ENCODE peak calls at places on chromosomes 12 and 14, in five cellular contexts. M is pancreas; S is mesothelial cell of epicardium; W is fibroblast of gingiva; P is stimulated activated CD4-positive, alpha-beta T cell treated with anti-CD3 and anti-CD28 coated beads, Interleukin-4, amount 100 ng/mL, for 48 hours. N is an unnamed sample.

GRCh38 chr14:75875958-75876357 is 105.8 kb downstream of the TGFB3 start:
- DNase-seq in M (no peak), S (no peak), W (no peak), P (no peak), N (no peak)

GRCh38 chr14:74302160-74302628 is 540 bp downstream of the ABCD4 start:
- DNase-seq in M (no peak), S (no peak), W (peak; percentile 53), P (no peak), N (no peak)

GRCh38 chr12:4148418-4149056 is 125.0 kb upstream of the CCND2 start:
- DNase-seq in M (no peak), S (no peak), W (no peak), P (no peak), N (peak; percentile 78)

GRCh38 chr12:125151284-125151683 is 86.0 kb downstream of the AACS start:
- DNase-seq in M (no peak), S (no peak), W (no peak), P (no peak), N (no peak)

GRCh38 chr12:128586630-128587029 is 237.1 kb downstream of the SLC15A4 start:
- DNase-seq in M (no peak), S (no peak), W (no peak), P (no peak), N (no peak)

GRCh38 chr14:105581551-105582341 is 55.4 kb downstream of the TMEM121 start:
- DNase-seq in M (peak; percentile 45), S (no peak), W (no peak), P (no peak), N (peak; percentile 29)

GRCh38 chr12:53564941-53565340 is 57.7 kb upstream of the NPFF start:
- DNase-seq in M (no peak), S (no peak), W (no peak), P (no peak), N (no peak)

GRCh38 chr12:55806982-55807381 is 10.5 kb downstream of the SARNP start:
- DNase-seq in M (no peak), S (no peak), W (no peak), P (no peak), N (no peak)

GRCh38 chr14:73289729-73290128 is 52.4 kb downstream of the PAPLN start:
- DNase-seq in M (no peak), S (no peak), W (peak; percentile 17), P (no peak), N (no peak)

GRCh38 chr14:75469606-75470237 is 41.9 kb downstream of the JDP2 start:
- DNase-seq in M (peak; percentile 94), S (no peak), W (peak; percentile 59), P (no peak), N (peak; percentile 82)

GRCh38 chr14:41498959-41499358 is 107.7 kb upstream of the LRFN5 start:
- DNase-seq in M (no peak), S (no peak), W (no peak), P (no peak), N (no peak)

GRCh38 chr12:57736743-57737466 is 1.6 kb downstream of the AGAP2 start:
- DNase-seq in M (peak; percentile 83), S (no peak), W (no peak), P (no peak), N (no peak)

GRCh38 chr14:68685419-68686211 is 107.3 kb downstream of the ZFP36L1 start:
- DNase-seq in M (no peak), S (no peak), W (no peak), P (peak; percentile 60), N (no peak)

GRCh38 chr12:84397279-84397678 is 515.3 kb downstream of the SLC6A15 start:
- DNase-seq in M (no peak), S (no peak), W (no peak), P (no peak), N (no peak)

GRCh38 chr12:89348894-89349669 is 3.2 kb downstream of the DUSP6 start:
- DNase-seq in M (no peak), S (no peak), W (no peak), P (no peak), N (no peak)

GRCh38 chr14:102516531-102517411 is 7.2 kb upstream of the ANKRD9 start:
- DNase-seq in M (peak; percentile 89), S (peak; percentile 56), W (no peak), P (peak; percentile 42), N (peak; percentile 94)

GRCh38 chr12:85310456-85311076 is 30.5 kb downstream of the ALX1 start:
- DNase-seq in M (no peak), S (no peak), W (peak; percentile 2), P (no peak), N (no peak)

GRCh38 chr14:88181072-88181471 is 142.0 kb downstream of the KCNK10 start:
- DNase-seq in M (no peak), S (no peak), W (no peak), P (no peak), N (no peak)

GRCh38 chr14:103594265-103594664 is 31.5 kb downstream of the COA8 start:
- DNase-seq in M (no peak), S (no peak), W (peak; percentile 84), P (no peak), N (no peak)

GRCh38 chr12:123532808-123533649 is 490 bp downstream of the RILPL1 start:
- DNase-seq in M (peak; percentile 82), S (no peak), W (peak; percentile 36), P (peak; percentile 19), N (peak; percentile 89)

GRCh38 chr14:26730929-26731618 is 133.2 kb upstream of the NOVA1 start:
- DNase-seq in M (no peak), S (no peak), W (no peak), P (no peak), N (peak; percentile 17)

GRCh38 chr14:74571901-74572828 is 39.9 kb downstream of the LTBP2 start:
- DNase-seq in M (no peak), S (no peak), W (peak; percentile 99), P (no peak), N (no peak)

GRCh38 chr12:48021485-48022179 is 17.4 kb upstream of the COL2A1 start:
- DNase-seq in M (no peak), S (no peak), W (no peak), P (no peak), N (no peak)

GRCh38 chr12:125944446-125944845 is 879.2 kb downstream of the AACS start:
- DNase-seq in M (no peak), S (no peak), W (no peak), P (no peak), N (no peak)

GRCh38 chr12:42446761-42447160 is 120.8 kb downstream of the PPHLN1 start:
- DNase-seq in M (no peak), S (no peak), W (no peak), P (no peak), N (no peak)

GRCh38 chr12:1974812-1975211 is 29.4 kb downstream of the DCP1B start:
- DNase-seq in M (no peak), S (no peak), W (no peak), P (no peak), N (no peak)

GRCh38 chr12:89346741-89347324 is 5.5 kb downstream of the DUSP6 start:
- DNase-seq in M (no peak), S (no peak), W (peak; percentile 53), P (no peak), N (no peak)

GRCh38 chr12:96064266-96064665 is 28.9 kb upstream of the LTA4H start:
- DNase-seq in M (no peak), S (no peak), W (no peak), P (no peak), N (no peak)

GRCh38 chr12:52250048-52250990 is 17.3 kb downstream of the KRT7 start:
- DNase-seq in M (peak; percentile 79), S (no peak), W (no peak), P (no peak), N (no peak)

GRCh38 chr14:88166616-88167015 is 156.5 kb downstream of the KCNK10 start:
- DNase-seq in M (no peak), S (no peak), W (no peak), P (no peak), N (no peak)